ENCODE peak calls at places on chromosomes 2 and 18, in six cellular contexts. F, L, V, Z, C and O are unnamed samples.

GRCh38 chr18:6109743-6110142 is 214.4 kb upstream of the TMEM200C start:
- DNase-seq in F (no peak), L (no peak), V (no peak), Z (no peak), C (no peak), O (no peak)

GRCh38 chr2:41909584-41909983 is 138.2 kb upstream of the PKDCC start:
- DNase-seq in F (no peak), L (no peak), V (no peak), Z (no peak), C (no peak), O (no peak)

GRCh38 chr18:48308027-48308635 is 101.1 kb downstream of the ZBTB7C start:
- DNase-seq in F (no peak), L (no peak), V (no peak), Z (no peak), C (no peak), O (no peak)

GRCh38 chr18:36132756-36133155 is 3.1 kb downstream of the ELP2 start:
- DNase-seq in F (peak; percentile 5), L (no peak), V (no peak), Z (peak; percentile 27), C (no peak), O (peak; percentile 32)

GRCh38 chr2:229245013-229245412 is 26.1 kb downstream of the PID1 start:
- DNase-seq in F (no peak), L (no peak), V (peak; percentile 65), Z (peak; percentile 38), C (no peak), O (no peak)

GRCh38 chr2:186348200-186348599 is 137.9 kb upstream of the ZC3H15 start:
- DNase-seq in F (no peak), L (no peak), V (peak; percentile 1), Z (no peak), C (peak; percentile 63), O (no peak)

GRCh38 chr18:48064978-48065600 is 134.6 kb upstream of the SMAD2 start:
- DNase-seq in F (no peak), L (no peak), V (no peak), Z (no peak), C (no peak), O (no peak)

GRCh38 chr18:2091937-2092336 is 479.4 kb downstream of the METTL4 start:
- DNase-seq in F (no peak), L (no peak), V (no peak), Z (peak; percentile 42), C (no peak), O (no peak)

GRCh38 chr2:32712870-32713269 is 85.0 kb downstream of the TTC27 start:
- DNase-seq in F (no peak), L (no peak), V (peak; percentile 30), Z (no peak), C (no peak), O (no peak)

GRCh38 chr2:108641766-108642165 is 77.5 kb upstream of the RANBP2 start:
- DNase-seq in F (no peak), L (no peak), V (no peak), Z (no peak), C (no peak), O (no peak)

GRCh38 chr2:169397697-169398096 is 35.4 kb upstream of the LRP2 start:
- DNase-seq in F (no peak), L (no peak), V (peak; percentile 11), Z (peak; percentile 22), C (peak; percentile 34), O (no peak)

GRCh38 chr18:9526458-9526857 is 51.1 kb downstream of the RALBP1 start:
- DNase-seq in F (no peak), L (no peak), V (no peak), Z (no peak), C (no peak), O (peak; percentile 62)

GRCh38 chr2:77013932-77014331 is 508.2 kb downstream of the LRRTM4 start:
- DNase-seq in F (no peak), L (no peak), V (no peak), Z (no peak), C (no peak), O (peak; percentile 0)

GRCh38 chr2:70396589-70396988 is 94.7 kb upstream of the FAM136A start:
- DNase-seq in F (no peak), L (no peak), V (no peak), Z (no peak), C (no peak), O (no peak)

GRCh38 chr18:46946656-46947282 is 29.4 kb downstream of the KATNAL2 start:
- DNase-seq in F (no peak), L (peak; percentile 82), V (peak; percentile 83), Z (peak; percentile 98), C (peak; percentile 93), O (peak; percentile 93)

GRCh38 chr18:25253136-25253535 is 98.8 kb downstream of the ZNF521 start:
- DNase-seq in F (no peak), L (no peak), V (no peak), Z (no peak), C (no peak), O (no peak)

GRCh38 chr2:227410191-227410590 is 22.4 kb upstream of the SCYGR1 start:
- DNase-seq in F (no peak), L (no peak), V (no peak), Z (no peak), C (peak; percentile 59), O (no peak)

GRCh38 chr2:227406177-227407031 is 18.7 kb upstream of the SCYGR1 start:
- DNase-seq in F (peak; percentile 5), L (no peak), V (peak; percentile 98), Z (peak; percentile 93), C (peak; percentile 99), O (peak; percentile 93)

GRCh38 chr2:227411320-227411989 is 23.7 kb upstream of the SCYGR1 start:
- DNase-seq in F (no peak), L (no peak), V (no peak), Z (no peak), C (no peak), O (no peak)

GRCh38 chr2:227404575-227404974 is 16.8 kb upstream of the SCYGR1 start:
- DNase-seq in F (peak; percentile 6), L (no peak), V (no peak), Z (peak; percentile 22), C (no peak), O (no peak)

GRCh38 chr2:227407601-227408089 is 19.9 kb upstream of the SCYGR1 start:
- DNase-seq in F (no peak), L (peak; percentile 89), V (no peak), Z (no peak), C (no peak), O (peak; percentile 58)
- H3K4me1 ChIP-seq in F (no peaks in the 10 kb centered on the region), L (peaks cover 17% of the 10 kb centered on the region), V (no peaks in the 10 kb centered on the region), Z (no peaks in the 10 kb centered on the region), C (peaks cover 11% of the 10 kb centered on the region), O (peaks cover 26% of the 10 kb centered on the region)

GRCh38 chr2:30267161-30267568 is 35.8 kb downstream of the LBH start:
- DNase-seq in F (no peak), L (no peak), V (no peak), Z (peak; percentile 21), C (no peak), O (no peak)

GRCh38 chr2:30267576-30267975 is 36.2 kb downstream of the LBH start:
- DNase-seq in F (no peak), L (no peak), V (no peak), Z (no peak), C (no peak), O (no peak)

GRCh38 chr2:30266051-30266621 is 34.8 kb downstream of the LBH start:
- DNase-seq in F (peak; percentile 67), L (no peak), V (no peak), Z (no peak), C (no peak), O (peak; percentile 83)

GRCh38 chr2:30265441-30266015 is 34.2 kb downstream of the LBH start:
- DNase-seq in F (no peak), L (no peak), V (peak; percentile 71), Z (no peak), C (peak; percentile 73), O (peak; percentile 92)

GRCh38 chr2:30266705-30267104 is 35.4 kb downstream of the LBH start:
- DNase-seq in F (no peak), L (no peak), V (no peak), Z (no peak), C (no peak), O (no peak)
- H3K4me1 ChIP-seq in F (peaks cover 22% of the 10 kb centered on the region), L (peaks cover 52% of the 10 kb centered on the region), V (peaks cover 5% of the 10 kb centered on the region), Z (no peaks in the 10 kb centered on the region), C (peaks cover 25% of the 10 kb centered on the region), O (peaks cover 12% of the 10 kb centered on the region)

GRCh38 chr2:127102464-127103242 is 4.3 kb downstream of the BIN1 start:
- DNase-seq in F (no peak), L (peak; percentile 30), V (no peak), Z (no peak), C (no peak), O (no peak)

GRCh38 chr2:127103243-127104165 is 3.5 kb downstream of the BIN1 start:
- DNase-seq in F (no peak), L (no peak), V (no peak), Z (no peak), C (no peak), O (peak; percentile 51)

GRCh38 chr2:127101048-127101611 is 5.8 kb downstream of the BIN1 start:
- DNase-seq in F (no peak), L (no peak), V (no peak), Z (no peak), C (no peak), O (peak; percentile 21)

GRCh38 chr2:127100261-127101047 is 6.5 kb downstream of the BIN1 start:
- DNase-seq in F (no peak), L (no peak), V (no peak), Z (peak; percentile 68), C (peak; percentile 34), O (peak; percentile 97)

GRCh38 chr2:127101756-127102463 is 5.0 kb downstream of the BIN1 start:
- DNase-seq in F (no peak), L (peak; percentile 18), V (no peak), Z (no peak), C (no peak), O (peak; percentile 55)
- H3K4me1 ChIP-seq in F (no peaks in the 10 kb centered on the region), L (peaks cover 19% of the 10 kb centered on the region), V (peaks cover 3% of the 10 kb centered on the region), Z (peaks cover 16% of the 10 kb centered on the region), C (peaks cover 58% of the 10 kb centered on the region), O (peaks cover 24% of the 10 kb centered on the region)

GRCh38 chr2:54561795-54562592 is 105.9 kb downstream of the SPTBN1 start:
- DNase-seq in F (peak; percentile 45), L (no peak), V (no peak), Z (no peak), C (no peak), O (no peak)
- H3K4me1 ChIP-seq in F (peaks cover 56% of the 10 kb centered on the region), L (peaks cover 75% of the 10 kb centered on the region), V (peaks cover 19% of the 10 kb centered on the region), Z (peaks cover 35% of the 10 kb centered on the region), C (peaks cover 37% of the 10 kb centered on the region), O (peaks cover 34% of the 10 kb centered on the region)

DNA sequence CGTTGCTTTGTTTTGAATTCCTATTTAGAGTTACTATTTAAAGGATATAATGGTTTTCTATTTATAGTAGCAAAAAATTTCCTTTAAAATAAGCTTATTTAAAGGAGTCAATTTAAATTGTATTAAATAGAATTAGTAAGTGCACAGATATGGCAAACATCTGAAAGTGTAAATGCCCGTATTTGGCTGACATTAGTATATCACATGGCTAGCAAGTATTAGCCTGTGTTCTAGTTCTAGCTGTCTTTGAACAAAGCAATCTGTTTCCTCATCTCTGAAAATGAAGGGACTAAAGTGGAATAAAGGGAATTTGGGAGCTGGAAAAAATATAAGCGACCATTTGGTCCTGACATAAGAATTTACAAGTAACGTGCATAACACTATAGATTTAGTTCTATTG is 32.2 kb downstream of the PELI1 start:
- DNase-seq in F (no peak), L (no peak), V (peak; percentile 34), Z (no peak), C (no peak), O (no peak)
- H3K4me1 ChIP-seq in F (peaks cover 98% of the 10 kb centered on the region), L (peaks cover 65% of the 10 kb centered on the region), V (peaks cover 7% of the 10 kb centered on the region), Z (peaks cover 36% of the 10 kb centered on the region), C (peaks cover 23% of the 10 kb centered on the region), O (peaks cover 9% of the 10 kb centered on the region)

GRCh38 chr2:201233192-201234166 is 26.9 kb upstream of the CASP8 start:
- DNase-seq in F (peak; percentile 96), L (peak; percentile 89), V (peak; percentile 5), Z (peak; percentile 77), C (no peak), O (no peak)
- H3K4me1 ChIP-seq in F (peaks cover 36% of the 10 kb centered on the region), L (peaks cover 70% of the 10 kb centered on the region), V (peaks cover 10% of the 10 kb centered on the region), Z (no peaks in the 10 kb centered on the region), C (peaks cover 36% of the 10 kb centered on the region), O (peaks cover 19% of the 10 kb centered on the region)

GRCh38 chr18:76454429-76454828 is 40.6 kb downstream of the ZNF516 start:
- DNase-seq in F (no peak), L (no peak), V (peak; percentile 65), Z (no peak), C (no peak), O (no peak)
- H3K4me1 ChIP-seq in F (peaks cover 6% of the 10 kb centered on the region), L (peaks cover 6% of the 10 kb centered on the region), V (peaks cover 13% of the 10 kb centered on the region), Z (peaks cover 57% of the 10 kb centered on the region), C (peaks cover 31% of the 10 kb centered on the region), O (peaks cover 53% of the 10 kb centered on the region)